ENCODE peak calls at places on chromosomes 4 and X, in nine cellular contexts. O is sigmoid colon, I is SJSA1, V is uterus, S is right atrium auricular region, T is coronary artery, Z is upper lobe of left lung, R is A549, J is caudate nucleus. G is an unnamed sample.

GRCh38 chr4:142440093-142440492 is 406.0 kb downstream of the INPP4B start:
- DNase-seq in R (peak), V (no peak), Z (no peak), T (no peak), O (no peak), J (no peak), S (no peak), I (no peak), G (no peak)

GRCh38 chr4:163217505-163217904 is 50.8 kb upstream of the NAF1 start:
- DNase-seq in T (no peak), Z (no peak), S (no peak), R (no peak), I (no peak), O (no peak), J (no peak), V (no peak), G (no peak)

GRCh38 chrX:11968991-11969390 is 169.3 kb upstream of the FRMPD4 start:
- DNase-seq in Z (no peak), R (peak), I (no peak), T (no peak), S (no peak), O (no peak), J (no peak), V (no peak), G (no peak)

GRCh38 chr4:122152699-122153328 is 683 bp downstream of the BLTP1 start:
- DNase-seq in J (peak), S (peak), R (peak), I (no peak), Z (peak), V (no peak), O (peak), T (peak), G (peak)

GRCh38 chr4:128287159-128287870 is at the start of gene PGRMC2:
- DNase-seq in I (peak), T (peak), V (no peak), Z (peak), J (no peak), R (peak), O (peak), S (peak), G (no peak)

GRCh38 chr4:109803924-109804571 is 2.2 kb upstream of the CFI start:
- DNase-seq in J (no peak), S (no peak), O (no peak), T (no peak), R (peak), V (no peak), I (peak), Z (peak), G (no peak)

GRCh38 chrX:39757971-39758370 is 339.8 kb downstream of the BCOR start:
- DNase-seq in O (no peak), J (no peak), Z (no peak), I (peak), T (no peak), R (no peak), S (no peak), V (no peak), G (no peak)

GRCh38 chrX:130695931-130696330 is 207.1 kb downstream of the ENOX2 start:
- DNase-seq in Z (no peak), O (no peak), S (no peak), T (no peak), J (no peak), V (no peak), R (no peak), I (no peak), G (no peak)

GRCh38 chrX:55818673-55819375 is 101.3 kb downstream of the RRAGB start:
- DNase-seq in S (no peak), Z (no peak), O (no peak), I (no peak), R (no peak), T (no peak), V (no peak), J (no peak), G (no peak)

GRCh38 chrX:72052415-72053090 is 79.2 kb downstream of the RTL5 start:
- DNase-seq in V (no peak), J (no peak), Z (no peak), S (no peak), I (peak), O (no peak), R (no peak), T (peak), G (no peak)

GRCh38 chr4:108834787-108835384 is 72.0 kb upstream of the ETNPPL start:
- DNase-seq in J (no peak), S (no peak), Z (no peak), V (no peak), O (no peak), T (no peak), I (peak), R (peak), G (no peak)

GRCh38 chr4:37389967-37390580 is 145.5 kb downstream of the NWD2 start:
- DNase-seq in I (peak), Z (no peak), O (no peak), S (no peak), T (no peak), V (no peak), J (no peak), R (peak), G (no peak)

GRCh38 chrX:50483283-50483682 is 12.7 kb upstream of the DGKK start:
- DNase-seq in O (no peak), R (no peak), I (no peak), T (no peak), V (no peak), Z (no peak), J (no peak), S (no peak), G (no peak)

GRCh38 chr4:107473126-107473525 is 246.9 kb downstream of the PAPSS1 start:
- DNase-seq in V (no peak), O (no peak), J (no peak), I (no peak), Z (no peak), S (no peak), T (no peak), R (no peak), G (no peak)

GRCh38 chr4:100644150-100644549 is 126.3 kb upstream of the EMCN start:
- DNase-seq in J (no peak), T (no peak), V (no peak), S (no peak), Z (no peak), R (no peak), I (no peak), O (no peak), G (no peak)

GRCh38 chrX:19747672-19748610 is 139.5 kb downstream of the SH3KBP1 start:
- DNase-seq in R (no peak), J (no peak), S (no peak), I (no peak), Z (peak), V (no peak), O (peak), T (no peak), G (no peak)

GRCh38 chrX:24859211-24859841 is 156.4 kb downstream of the ARX start:
- DNase-seq in T (no peak), J (no peak), R (no peak), Z (no peak), I (no peak), O (no peak), S (no peak), V (no peak), G (no peak)

GRCh38 chr4:6239968-6240367 is 29.7 kb upstream of the WFS1 start:
- DNase-seq in Z (no peak), I (no peak), V (no peak), J (no peak), O (peak), S (no peak), R (no peak), T (no peak), G (no peak)

GRCh38 chr4:40307627-40308497 is 27.3 kb upstream of the CHRNA9 start:
- DNase-seq in I (no peak), T (no peak), O (peak), V (no peak), J (no peak), R (no peak), S (no peak), Z (peak), G (no peak)

GRCh38 chr4:52552778-52553177 is 106.3 kb downstream of the USP46 start:
- DNase-seq in O (no peak), I (no peak), J (no peak), R (no peak), Z (no peak), V (no peak), T (no peak), S (no peak), G (no peak)

GRCh38 chr4:110851989-110852388 is 229.1 kb upstream of the PITX2 start:
- DNase-seq in O (no peak), S (no peak), J (no peak), I (no peak), T (no peak), Z (no peak), R (no peak), V (no peak), G (no peak)

GRCh38 chr4:85419103-85419502 is 55.8 kb upstream of the ARHGAP24 start:
- DNase-seq in T (no peak), V (no peak), O (no peak), J (no peak), Z (no peak), S (no peak), R (no peak), I (no peak), G (no peak)

GRCh38 chr4:147837854-147838253 is 106.0 kb downstream of the ARHGAP10 start:
- DNase-seq in O (no peak), R (no peak), S (no peak), J (no peak), V (no peak), T (no peak), Z (no peak), I (no peak), G (no peak)
- H3K27ac ChIP-seq in O (peak), R (no peak), S (no peak), J (no peak), V (no peak), T (peak), Z (no peak), I (no peak), G (no peak)

DNA sequence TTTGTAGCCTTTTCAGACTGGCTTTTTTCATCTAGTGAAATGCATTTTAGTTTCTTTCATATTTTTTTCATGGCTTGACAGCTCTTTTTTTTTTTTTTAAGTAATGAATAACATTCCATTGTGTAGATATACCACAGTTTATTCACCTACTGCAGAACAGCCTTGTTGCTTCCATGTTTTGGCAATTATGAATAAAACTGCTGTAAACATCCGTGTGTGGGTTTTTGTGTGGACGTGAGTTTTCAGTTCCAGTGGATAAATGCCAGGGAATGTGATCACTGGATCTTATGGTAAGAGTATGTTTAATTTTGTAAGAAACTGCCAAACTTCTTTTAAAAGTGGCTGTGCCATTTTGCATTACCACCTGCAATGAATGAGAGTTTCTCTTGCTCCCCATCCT is 160.8 kb downstream of the SOWAHB start:
- DNase-seq in O (no peak), S (no peak), I (peak), T (no peak), V (no peak), Z (no peak), R (no peak), J (no peak), G (no peak)
- H3K27ac ChIP-seq in O (peak), S (no peak), I (peak), T (peak), V (peak), Z (no peak), R (no peak), J (no peak), G (no peak)

GRCh38 chr4:119627267-119628190 is 1.1 kb downstream of the PDE5A start:
- DNase-seq in J (no peak), R (peak), S (no peak), I (peak), Z (peak), V (peak), O (peak), T (peak), G (peak)
- H3K27ac ChIP-seq in J (no peak), R (peak), S (peak), I (peak), Z (peak), V (peak), O (peak), T (peak), G (no peak)

DNA sequence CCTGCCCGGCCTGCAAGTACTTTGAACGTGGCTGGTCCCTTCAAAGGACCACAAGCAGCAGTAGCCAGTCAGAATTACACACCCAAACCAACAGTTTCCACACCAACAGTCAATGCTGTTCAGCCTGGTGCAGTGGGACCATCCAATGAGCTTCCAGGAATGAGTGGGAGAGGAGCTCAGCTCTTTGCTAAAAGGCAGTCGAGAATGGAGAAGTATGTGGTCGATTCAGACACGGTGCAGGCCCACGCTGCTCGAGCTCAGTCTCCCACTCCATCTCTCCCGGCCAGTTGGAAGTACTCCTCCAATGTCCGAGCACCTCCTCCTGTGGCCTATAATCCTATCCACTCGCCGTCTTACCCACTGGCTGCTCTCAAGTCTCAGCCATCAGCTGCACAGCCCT is 104.4 kb upstream of the MYOZ2 start:
- DNase-seq in J (no peak), I (no peak), T (no peak), Z (no peak), V (no peak), S (no peak), R (no peak), O (no peak), G (no peak)
- H3K27ac ChIP-seq in J (no peak), I (no peak), T (peak), Z (no peak), V (peak), S (no peak), R (no peak), O (peak), G (no peak)

DNA sequence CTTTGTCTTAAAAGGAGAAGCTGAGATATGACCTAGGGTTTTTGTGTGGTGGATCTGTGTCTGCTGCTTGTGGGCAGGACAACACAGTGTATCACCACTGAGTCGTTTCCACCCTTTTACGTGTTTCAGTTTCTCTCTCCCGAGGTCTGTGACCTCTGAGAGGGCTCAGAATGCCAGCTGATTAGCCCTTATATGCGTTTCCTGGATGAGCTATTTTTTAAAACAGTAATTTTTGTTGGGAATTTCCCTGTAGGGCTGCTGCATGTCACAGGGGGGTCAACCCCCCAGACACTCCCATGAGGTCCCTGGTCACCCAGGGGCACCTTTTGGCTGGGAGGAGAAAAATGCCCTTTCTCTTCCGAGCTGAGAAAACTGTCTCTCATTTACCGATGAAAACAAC is 170.4 kb upstream of the CASK start:
- DNase-seq in T (no peak), I (peak), Z (no peak), J (no peak), V (no peak), S (no peak), O (no peak), R (no peak), G (no peak)
- H3K27ac ChIP-seq in T (no peak), I (peak), Z (no peak), J (no peak), V (peak), S (no peak), O (no peak), R (peak), G (no peak)